ENCODE peak calls at places on chromosomes 12 and 14, in nine cellular contexts. One of them, this sample, is unnamed.

GRCh38 chr12:48165089-48166031 is 8.0 kb upstream of the ASB8 start:
- DNase-seq in GM23338: peak
- DNase-seq in HL-60: peak
- DNase-seq in prostate gland: no peak
- DNase-seq in suprapubic skin: no peak
- DNase-seq in endothelial cell of umbilical vein: peak
- DNase-seq in sigmoid colon: no peak
- DNase-seq in HCT116: peak
- DNase-seq in stomach: no peak
- DNase-seq in this sample: no peak

GRCh38 chr12:26833692-26834168 is 736 bp upstream of the ITPR2 start:
- DNase-seq in stomach: peak
- DNase-seq in HL-60: peak
- DNase-seq in endothelial cell of umbilical vein: peak
- DNase-seq in prostate gland: peak
- DNase-seq in GM23338: peak
- DNase-seq in suprapubic skin: no peak
- DNase-seq in HCT116: no peak
- DNase-seq in sigmoid colon: peak
- DNase-seq in this sample: peak

GRCh38 chr12:60935981-60936761 is 1324.0 kb upstream of the USP15 start:
- DNase-seq in suprapubic skin: no peak
- DNase-seq in HCT116: no peak
- DNase-seq in HL-60: no peak
- DNase-seq in GM23338: peak
- DNase-seq in prostate gland: no peak
- DNase-seq in stomach: no peak
- DNase-seq in endothelial cell of umbilical vein: no peak
- DNase-seq in sigmoid colon: no peak
- DNase-seq in this sample: no peak

GRCh38 chr12:130747867-130748740 is 32.0 kb upstream of the RIMBP2 start:
- DNase-seq in endothelial cell of umbilical vein: peak
- DNase-seq in sigmoid colon: peak
- DNase-seq in HCT116: peak
- DNase-seq in GM23338: peak
- DNase-seq in prostate gland: peak
- DNase-seq in suprapubic skin: peak
- DNase-seq in stomach: peak
- DNase-seq in HL-60: peak
- DNase-seq in this sample: peak

GRCh38 chr12:3176754-3177153 is 99.6 kb downstream of the TSPAN9 start:
- DNase-seq in prostate gland: no peak
- DNase-seq in stomach: no peak
- DNase-seq in endothelial cell of umbilical vein: no peak
- DNase-seq in sigmoid colon: no peak
- DNase-seq in GM23338: no peak
- DNase-seq in suprapubic skin: no peak
- DNase-seq in HL-60: no peak
- DNase-seq in HCT116: no peak
- DNase-seq in this sample: no peak

GRCh38 chr14:104224516-104225281 is 86.3 kb downstream of the KIF26A start:
- DNase-seq in sigmoid colon: no peak
- DNase-seq in suprapubic skin: no peak
- DNase-seq in HCT116: no peak
- DNase-seq in endothelial cell of umbilical vein: peak
- DNase-seq in GM23338: peak
- DNase-seq in stomach: no peak
- DNase-seq in prostate gland: no peak
- DNase-seq in HL-60: no peak
- DNase-seq in this sample: peak

GRCh38 chr12:50517456-50518048 is 12.8 kb downstream of the DIP2B start:
- DNase-seq in HL-60: peak
- DNase-seq in endothelial cell of umbilical vein: peak
- DNase-seq in sigmoid colon: no peak
- DNase-seq in suprapubic skin: no peak
- DNase-seq in prostate gland: no peak
- DNase-seq in GM23338: no peak
- DNase-seq in stomach: no peak
- DNase-seq in HCT116: no peak
- DNase-seq in this sample: peak

GRCh38 chr12:11460343-11461023 is 65.1 kb upstream of the PRB2 start:
- DNase-seq in HCT116: no peak
- DNase-seq in sigmoid colon: no peak
- DNase-seq in HL-60: no peak
- DNase-seq in endothelial cell of umbilical vein: no peak
- DNase-seq in prostate gland: no peak
- DNase-seq in suprapubic skin: no peak
- DNase-seq in stomach: no peak
- DNase-seq in GM23338: peak
- DNase-seq in this sample: no peak

GRCh38 chr14:88322505-88323085 is 474 bp downstream of the KCNK10 start:
- DNase-seq in HCT116: no peak
- DNase-seq in GM23338: peak
- DNase-seq in HL-60: no peak
- DNase-seq in endothelial cell of umbilical vein: no peak
- DNase-seq in prostate gland: no peak
- DNase-seq in stomach: no peak
- DNase-seq in sigmoid colon: no peak
- DNase-seq in suprapubic skin: no peak
- DNase-seq in this sample: no peak

GRCh38 chr14:64364907-64365306 is 23.2 kb upstream of the MTHFD1 start:
- DNase-seq in HL-60: no peak
- DNase-seq in endothelial cell of umbilical vein: no peak
- DNase-seq in sigmoid colon: no peak
- DNase-seq in prostate gland: no peak
- DNase-seq in GM23338: no peak
- DNase-seq in stomach: no peak
- DNase-seq in HCT116: no peak
- DNase-seq in suprapubic skin: no peak
- DNase-seq in this sample: no peak

GRCh38 chr12:45886685-45887084 is 103.7 kb downstream of the SCAF11 start:
- DNase-seq in prostate gland: no peak
- DNase-seq in HCT116: no peak
- DNase-seq in GM23338: no peak
- DNase-seq in suprapubic skin: no peak
- DNase-seq in HL-60: no peak
- DNase-seq in endothelial cell of umbilical vein: no peak
- DNase-seq in sigmoid colon: no peak
- DNase-seq in stomach: no peak
- DNase-seq in this sample: no peak

GRCh38 chr14:91985521-91986255 is 38.2 kb upstream of the FBLN5 start:
- DNase-seq in GM23338: no peak
- DNase-seq in suprapubic skin: no peak
- DNase-seq in sigmoid colon: no peak
- DNase-seq in HCT116: no peak
- DNase-seq in prostate gland: no peak
- DNase-seq in HL-60: peak
- DNase-seq in stomach: no peak
- DNase-seq in endothelial cell of umbilical vein: peak
- DNase-seq in this sample: no peak

GRCh38 chr14:32662234-32662633 is 276.4 kb upstream of the NPAS3 start:
- DNase-seq in HL-60: no peak
- DNase-seq in sigmoid colon: no peak
- DNase-seq in GM23338: no peak
- DNase-seq in prostate gland: no peak
- DNase-seq in HCT116: no peak
- DNase-seq in stomach: no peak
- DNase-seq in suprapubic skin: no peak
- DNase-seq in endothelial cell of umbilical vein: no peak
- DNase-seq in this sample: no peak

GRCh38 chr12:70366581-70367267 is 634 bp downstream of the KCNMB4 start:
- DNase-seq in HCT116: peak
- DNase-seq in HL-60: peak
- DNase-seq in stomach: peak
- DNase-seq in sigmoid colon: peak
- DNase-seq in endothelial cell of umbilical vein: peak
- DNase-seq in GM23338: peak
- DNase-seq in prostate gland: peak
- DNase-seq in suprapubic skin: peak
- DNase-seq in this sample: peak

GRCh38 chr12:72272731-72273498 is 745 bp downstream of the TRHDE start:
- DNase-seq in HL-60: no peak
- DNase-seq in GM23338: peak
- DNase-seq in stomach: no peak
- DNase-seq in HCT116: no peak
- DNase-seq in prostate gland: no peak
- DNase-seq in suprapubic skin: no peak
- DNase-seq in endothelial cell of umbilical vein: no peak
- DNase-seq in sigmoid colon: no peak
- DNase-seq in this sample: peak
- TF ChIP-seq POLR2AphosphoS5 in HL-60: no peak
- TF ChIP-seq POLR2AphosphoS5 in GM23338: no peak
- TF ChIP-seq POLR2AphosphoS5 in stomach: no peak
- TF ChIP-seq POLR2AphosphoS5 in HCT116: no peak
- TF ChIP-seq POLR2AphosphoS5 in prostate gland: no peak
- TF ChIP-seq POLR2AphosphoS5 in suprapubic skin: no peak
- TF ChIP-seq POLR2AphosphoS5 in endothelial cell of umbilical vein: no peak
- TF ChIP-seq POLR2AphosphoS5 in sigmoid colon: no peak
- TF ChIP-seq POLR2AphosphoS5 in this sample: no peak

DNA sequence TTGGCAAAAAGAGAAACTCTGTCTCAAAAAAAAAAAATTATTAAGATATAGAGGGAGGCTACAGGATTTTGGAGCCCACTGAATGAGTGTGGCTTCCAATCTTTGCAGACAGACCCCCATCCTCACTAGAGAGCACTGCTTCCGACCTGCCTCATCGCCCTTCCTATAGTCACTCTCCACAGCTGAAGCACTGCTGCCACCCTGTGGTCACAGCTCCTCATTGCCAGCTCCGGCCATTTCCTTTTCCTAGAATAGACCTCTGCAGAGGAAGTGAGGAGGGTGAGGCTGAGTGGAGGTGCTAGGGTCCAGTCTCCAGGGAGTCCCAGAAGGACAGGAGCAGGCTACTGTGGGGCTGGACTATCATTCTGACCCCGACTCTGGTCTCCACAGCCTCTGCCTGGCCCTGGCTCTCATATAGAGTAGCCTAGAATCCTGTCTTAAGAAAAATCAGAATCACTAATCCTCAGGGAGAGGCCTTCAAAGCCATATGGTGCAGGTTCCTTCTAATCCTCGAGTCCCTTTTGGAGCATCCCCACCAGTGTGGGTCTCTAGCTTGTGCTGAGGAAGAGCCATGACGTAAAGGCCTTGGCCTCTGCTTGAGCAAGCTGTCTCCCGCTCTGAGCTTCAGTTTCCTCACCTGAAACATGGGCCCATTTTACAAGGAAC is 1.4 kb upstream of the NPFF start:
- DNase-seq in HCT116: no peak
- DNase-seq in prostate gland: peak
- DNase-seq in suprapubic skin: peak
- DNase-seq in stomach: peak
- DNase-seq in GM23338: peak
- DNase-seq in endothelial cell of umbilical vein: peak
- DNase-seq in HL-60: peak
- DNase-seq in sigmoid colon: peak
- DNase-seq in this sample: peak
- TF ChIP-seq POLR2AphosphoS5 in HCT116: peak
- TF ChIP-seq POLR2AphosphoS5 in prostate gland: peak
- TF ChIP-seq POLR2AphosphoS5 in suprapubic skin: no peak
- TF ChIP-seq POLR2AphosphoS5 in stomach: no peak
- TF ChIP-seq POLR2AphosphoS5 in GM23338: no peak
- TF ChIP-seq POLR2AphosphoS5 in endothelial cell of umbilical vein: no peak
- TF ChIP-seq POLR2AphosphoS5 in HL-60: no peak
- TF ChIP-seq POLR2AphosphoS5 in sigmoid colon: peak
- TF ChIP-seq POLR2AphosphoS5 in this sample: no peak

GRCh38 chr12:53476769-53477209 is 22.5 kb downstream of the MAP3K12 start:
- DNase-seq in HL-60: no peak
- DNase-seq in GM23338: peak
- DNase-seq in suprapubic skin: no peak
- DNase-seq in sigmoid colon: no peak
- DNase-seq in endothelial cell of umbilical vein: peak
- DNase-seq in prostate gland: no peak
- DNase-seq in stomach: no peak
- DNase-seq in HCT116: no peak
- DNase-seq in this sample: no peak

GRCh38 chr12:53480425-53481107 is 18.7 kb downstream of the MAP3K12 start:
- DNase-seq in HCT116: no peak
- DNase-seq in GM23338: no peak
- DNase-seq in HL-60: no peak
- DNase-seq in prostate gland: no peak
- DNase-seq in stomach: no peak
- DNase-seq in endothelial cell of umbilical vein: no peak
- DNase-seq in sigmoid colon: peak
- DNase-seq in suprapubic skin: no peak
- DNase-seq in this sample: no peak

GRCh38 chr12:53479314-53479713 is 19.9 kb downstream of the MAP3K12 start:
- DNase-seq in stomach: no peak
- DNase-seq in suprapubic skin: no peak
- DNase-seq in prostate gland: no peak
- DNase-seq in sigmoid colon: peak
- DNase-seq in HL-60: no peak
- DNase-seq in endothelial cell of umbilical vein: no peak
- DNase-seq in GM23338: no peak
- DNase-seq in HCT116: no peak
- DNase-seq in this sample: no peak

GRCh38 chr12:53481108-53481442 is 18.2 kb downstream of the MAP3K12 start:
- DNase-seq in prostate gland: no peak
- DNase-seq in endothelial cell of umbilical vein: no peak
- DNase-seq in stomach: no peak
- DNase-seq in sigmoid colon: no peak
- DNase-seq in suprapubic skin: no peak
- DNase-seq in GM23338: no peak
- DNase-seq in HL-60: no peak
- DNase-seq in HCT116: no peak
- DNase-seq in this sample: no peak

GRCh38 chr12:53478865-53479264 is 20.4 kb downstream of the MAP3K12 start:
- DNase-seq in GM23338: no peak
- DNase-seq in HL-60: no peak
- DNase-seq in stomach: no peak
- DNase-seq in sigmoid colon: peak
- DNase-seq in HCT116: no peak
- DNase-seq in suprapubic skin: no peak
- DNase-seq in prostate gland: no peak
- DNase-seq in endothelial cell of umbilical vein: no peak
- DNase-seq in this sample: no peak
- TF ChIP-seq POLR2AphosphoS5 in GM23338: no peak
- TF ChIP-seq POLR2AphosphoS5 in HL-60: peak
- TF ChIP-seq POLR2AphosphoS5 in stomach: no peak
- TF ChIP-seq POLR2AphosphoS5 in sigmoid colon: no peak
- TF ChIP-seq POLR2AphosphoS5 in HCT116: no peak
- TF ChIP-seq POLR2AphosphoS5 in suprapubic skin: no peak
- TF ChIP-seq POLR2AphosphoS5 in prostate gland: no peak
- TF ChIP-seq POLR2AphosphoS5 in endothelial cell of umbilical vein: no peak
- TF ChIP-seq POLR2AphosphoS5 in this sample: no peak

DNA sequence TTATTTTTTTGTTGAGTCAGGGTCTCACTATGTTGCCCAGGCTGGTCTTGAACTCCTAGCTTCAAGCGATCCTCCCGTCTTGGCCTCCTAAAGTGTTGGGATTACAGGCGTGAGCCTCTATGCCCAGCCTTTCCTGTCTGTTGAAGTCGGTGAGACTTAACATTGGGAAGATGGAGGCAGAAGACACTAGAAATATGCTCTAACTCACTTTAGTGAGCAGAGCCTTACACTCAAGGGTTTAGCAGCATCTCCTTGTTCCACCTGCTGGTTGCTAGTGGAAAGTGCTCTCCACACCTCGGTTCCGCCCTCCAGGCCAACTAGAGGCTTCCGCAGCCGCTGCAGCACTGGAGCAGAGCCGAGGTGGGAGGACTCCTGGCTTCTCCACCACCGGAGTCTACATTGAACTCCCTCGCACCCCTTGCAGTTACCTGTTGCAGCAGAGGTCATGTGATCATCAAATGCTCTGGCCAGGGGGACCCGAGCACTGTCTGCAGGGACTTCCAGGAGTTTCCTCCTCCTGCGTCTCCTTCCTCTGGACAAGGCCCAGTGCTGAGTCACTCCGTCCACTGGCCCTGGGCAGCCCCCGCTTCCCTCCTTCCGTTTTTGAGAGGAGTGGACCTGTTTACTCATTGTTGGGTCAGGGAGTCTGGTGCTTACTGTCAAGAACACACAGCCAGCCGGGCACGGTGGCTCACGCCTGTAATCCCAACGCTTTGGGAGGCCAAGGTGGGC is 9.4 kb upstream of the HVCN1 start:
- DNase-seq in suprapubic skin: peak
- DNase-seq in prostate gland: peak
- DNase-seq in HCT116: peak
- DNase-seq in sigmoid colon: peak
- DNase-seq in endothelial cell of umbilical vein: peak
- DNase-seq in stomach: peak
- DNase-seq in GM23338: peak
- DNase-seq in HL-60: peak
- DNase-seq in this sample: peak
- TF ChIP-seq POLR2AphosphoS5 in suprapubic skin: no peak
- TF ChIP-seq POLR2AphosphoS5 in prostate gland: peak
- TF ChIP-seq POLR2AphosphoS5 in HCT116: peak
- TF ChIP-seq POLR2AphosphoS5 in sigmoid colon: no peak
- TF ChIP-seq POLR2AphosphoS5 in endothelial cell of umbilical vein: no peak
- TF ChIP-seq POLR2AphosphoS5 in stomach: peak
- TF ChIP-seq POLR2AphosphoS5 in GM23338: no peak
- TF ChIP-seq POLR2AphosphoS5 in HL-60: no peak
- TF ChIP-seq POLR2AphosphoS5 in this sample: no peak